ENCODE peak calls at places on chromosome 6, in four cellular contexts. One of them, this sample, is unnamed.

GRCh38 chr6:35426074-35426473 is 26.1 kb upstream of the FANCE start:
- DNase-seq in MCF 10A: no peak
- DNase-seq in NCI-H510A: no peak
- DNase-seq in posterior vena cava: no peak
- DNase-seq in this sample: no peak

GRCh38 chr6:32847795-32848194 is 3.9 kb upstream of the PSMB8 start:
- DNase-seq in MCF 10A: no peak
- DNase-seq in NCI-H510A: no peak
- DNase-seq in posterior vena cava: peak; percentile 74
- DNase-seq in this sample: no peak

GRCh38 chr6:143902827-143903226 is 38.6 kb downstream of the ZC2HC1B start:
- DNase-seq in MCF 10A: no peak
- DNase-seq in NCI-H510A: no peak
- DNase-seq in posterior vena cava: no peak
- DNase-seq in this sample: no peak

GRCh38 chr6:124203106-124203811 is 399.6 kb downstream of the NKAIN2 start:
- DNase-seq in MCF 10A: peak; percentile 79
- DNase-seq in NCI-H510A: no peak
- DNase-seq in posterior vena cava: no peak
- DNase-seq in this sample: no peak

GRCh38 chr6:46715106-46715505 is 20.1 kb downstream of the PLA2G7 start:
- DNase-seq in MCF 10A: peak; percentile 40
- DNase-seq in NCI-H510A: no peak
- DNase-seq in posterior vena cava: no peak
- DNase-seq in this sample: no peak

GRCh38 chr6:170199716-170200115 is 91.2 kb downstream of the DLL1 start:
- DNase-seq in MCF 10A: no peak
- DNase-seq in NCI-H510A: no peak
- DNase-seq in posterior vena cava: peak; percentile 68
- DNase-seq in this sample: no peak

GRCh38 chr6:27825025-27825823 is 87.0 kb downstream of the OR2B2 start:
- DNase-seq in MCF 10A: no peak
- DNase-seq in NCI-H510A: no peak
- DNase-seq in posterior vena cava: no peak
- DNase-seq in this sample: no peak

GRCh38 chr6:53347921-53348435 is 772 bp downstream of the ELOVL5 start:
- DNase-seq in MCF 10A: peak; percentile 68
- DNase-seq in NCI-H510A: peak; percentile 84
- DNase-seq in posterior vena cava: peak; percentile 88
- DNase-seq in this sample: peak; percentile 53

GRCh38 chr6:152301021-152301805 is 335.9 kb downstream of the SYNE1 start:
- DNase-seq in MCF 10A: no peak
- DNase-seq in NCI-H510A: no peak
- DNase-seq in posterior vena cava: no peak
- DNase-seq in this sample: no peak

GRCh38 chr6:14889698-14890593 is 355.9 kb upstream of the JARID2 start:
- DNase-seq in MCF 10A: no peak
- DNase-seq in NCI-H510A: no peak
- DNase-seq in posterior vena cava: no peak
- DNase-seq in this sample: no peak

GRCh38 chr6:22205266-22205665 is 91.6 kb downstream of the PRL start:
- DNase-seq in MCF 10A: no peak
- DNase-seq in NCI-H510A: no peak
- DNase-seq in posterior vena cava: no peak
- DNase-seq in this sample: no peak

GRCh38 chr6:46899636-46900035 is 22.1 kb downstream of the ADGRF5 start:
- DNase-seq in MCF 10A: no peak
- DNase-seq in NCI-H510A: no peak
- DNase-seq in posterior vena cava: no peak
- DNase-seq in this sample: no peak

GRCh38 chr6:33610057-33610456 is 11.1 kb upstream of the ITPR3 start:
- DNase-seq in MCF 10A: peak; percentile 42
- DNase-seq in NCI-H510A: no peak
- DNase-seq in posterior vena cava: no peak
- DNase-seq in this sample: no peak

GRCh38 chr6:162526960-162527359 is 200.6 kb downstream of the PRKN start:
- DNase-seq in MCF 10A: no peak
- DNase-seq in NCI-H510A: no peak
- DNase-seq in posterior vena cava: no peak
- DNase-seq in this sample: no peak

GRCh38 chr6:111418971-111419693 is 63.9 kb downstream of the REV3L start:
- DNase-seq in MCF 10A: peak; percentile 32
- DNase-seq in NCI-H510A: no peak
- DNase-seq in posterior vena cava: no peak
- DNase-seq in this sample: no peak

GRCh38 chr6:105097288-105097687 is 82.5 kb downstream of the POPDC3 start:
- DNase-seq in MCF 10A: peak; percentile 72
- DNase-seq in NCI-H510A: no peak
- DNase-seq in posterior vena cava: no peak
- DNase-seq in this sample: no peak

GRCh38 chr6:45591816-45592359 is 214.2 kb upstream of the SUPT3H start:
- DNase-seq in MCF 10A: no peak
- DNase-seq in NCI-H510A: no peak
- DNase-seq in posterior vena cava: no peak
- DNase-seq in this sample: no peak

GRCh38 chr6:90719321-90720195 is 132.7 kb upstream of the MAP3K7 start:
- DNase-seq in MCF 10A: peak; percentile 3
- DNase-seq in NCI-H510A: no peak
- DNase-seq in posterior vena cava: no peak
- DNase-seq in this sample: no peak

GRCh38 chr6:20918868-20919267 is 384.6 kb downstream of the CDKAL1 start:
- DNase-seq in MCF 10A: no peak
- DNase-seq in NCI-H510A: no peak
- DNase-seq in posterior vena cava: no peak
- DNase-seq in this sample: no peak

GRCh38 chr6:169993861-169994481 is 242.5 kb downstream of the ERMARD start:
- DNase-seq in MCF 10A: no peak
- DNase-seq in NCI-H510A: no peak
- DNase-seq in posterior vena cava: peak; percentile 79
- DNase-seq in this sample: no peak

GRCh38 chr6:29938746-29939508 is 3.4 kb upstream of the HLA-A start:
- DNase-seq in MCF 10A: no peak
- DNase-seq in NCI-H510A: no peak
- DNase-seq in posterior vena cava: no peak
- DNase-seq in this sample: no peak

GRCh38 chr6:90401933-90402830 is 105.5 kb upstream of the BACH2 start:
- DNase-seq in MCF 10A: no peak
- DNase-seq in NCI-H510A: no peak
- DNase-seq in posterior vena cava: no peak
- DNase-seq in this sample: no peak

GRCh38 chr6:167680605-167681149 is 146.0 kb upstream of the AFDN start:
- DNase-seq in MCF 10A: no peak
- DNase-seq in NCI-H510A: no peak
- DNase-seq in posterior vena cava: no peak
- DNase-seq in this sample: no peak

GRCh38 chr6:87575423-87575822 is 14.4 kb downstream of the RARS2 start:
- DNase-seq in MCF 10A: no peak
- DNase-seq in NCI-H510A: peak; percentile 19
- DNase-seq in posterior vena cava: no peak
- DNase-seq in this sample: no peak

GRCh38 chr6:3211681-3212080 is 15.8 kb downstream of the TUBB2B start:
- DNase-seq in MCF 10A: no peak
- DNase-seq in NCI-H510A: no peak
- DNase-seq in posterior vena cava: no peak
- DNase-seq in this sample: no peak

GRCh38 chr6:109052852-109053251 is 41.8 kb downstream of the SESN1 start:
- DNase-seq in MCF 10A: no peak
- DNase-seq in NCI-H510A: no peak
- DNase-seq in posterior vena cava: no peak
- DNase-seq in this sample: no peak

This sample was measured in GM13976.